ENCODE peak calls at places on chromosomes 2 and 18, in seven cellular contexts. W is GM13976, M is iPS-NIHi11, I is NCI-H226, D is RWPE1, N is HL-60, Z is NCI-H2171 treated with DMSO at 0.1 percent for 48 hours. U is an unnamed sample.

GRCh38 chr2:88638743-88639142 is 11.5 kb upstream of the EIF2AK3 start:
- DNase-seq in Z (no peak), W (no peak), I (peak), D (peak), M (no peak), N (no peak), U (no peak)

GRCh38 chr2:207311316-207312005 is 145.7 kb upstream of the KLF7 start:
- DNase-seq in Z (peak), M (no peak), N (peak), W (peak), I (peak), D (peak), U (no peak)

GRCh38 chr18:49757513-49758262 is 55.6 kb downstream of the ACAA2 start:
- DNase-seq in D (peak), I (no peak), W (peak), M (peak), N (no peak), Z (no peak), U (no peak)

GRCh38 chr2:120873958-120874357 is 138.3 kb downstream of the GLI2 start:
- DNase-seq in M (no peak), D (no peak), W (no peak), I (no peak), Z (no peak), N (no peak), U (no peak)

GRCh38 chr18:62814114-62814759 is 98.9 kb downstream of the PHLPP1 start:
- DNase-seq in W (no peak), M (no peak), Z (no peak), N (no peak), D (no peak), I (no peak), U (no peak)

GRCh38 chr2:108587621-108588020 is 53.4 kb downstream of the LIMS1 start:
- DNase-seq in D (peak), I (peak), N (no peak), M (no peak), W (no peak), Z (no peak), U (no peak)

GRCh38 chr2:151999058-151999457 is 99.8 kb downstream of the CACNB4 start:
- DNase-seq in I (no peak), N (peak), D (peak), W (peak), Z (peak), M (peak), U (no peak)

GRCh38 chr18:46660955-46661749 is 4.1 kb upstream of the LOXHD1 start:
- DNase-seq in M (peak), W (no peak), N (no peak), Z (peak), I (no peak), D (no peak), U (no peak)

GRCh38 chr2:8255448-8255800 is 426.4 kb upstream of the ID2 start:
- DNase-seq in I (no peak), W (no peak), N (no peak), D (no peak), M (peak), Z (no peak), U (no peak)

GRCh38 chr2:222038086-222038802 is 260.6 kb downstream of the PAX3 start:
- DNase-seq in I (peak), N (no peak), M (peak), W (no peak), Z (peak), D (peak), U (no peak)

GRCh38 chr2:28436525-28437051 is 43.9 kb downstream of the FOSL2 start:
- DNase-seq in N (no peak), I (no peak), D (peak), Z (no peak), M (no peak), W (no peak), U (no peak)

GRCh38 chr2:63093512-63093911 is 42.9 kb downstream of the OTX1 start:
- DNase-seq in D (no peak), M (peak), I (no peak), Z (no peak), W (no peak), N (no peak), U (no peak)

GRCh38 chr2:134039912-134040581 is 213.8 kb upstream of the MGAT5 start:
- DNase-seq in D (no peak), N (no peak), Z (no peak), I (no peak), W (no peak), M (no peak), U (no peak)

GRCh38 chr18:79595876-79596374 is 83.7 kb upstream of the CTDP1 start:
- DNase-seq in Z (no peak), D (no peak), N (no peak), W (no peak), I (no peak), M (no peak), U (no peak)

GRCh38 chr2:71521436-71521950 is 68.1 kb downstream of the DYSF start:
- DNase-seq in Z (no peak), N (no peak), M (no peak), I (no peak), D (no peak), W (no peak), U (no peak)

GRCh38 chr2:236980961-236981360 is 104.7 kb upstream of the COPS8 start:
- DNase-seq in N (no peak), W (no peak), D (no peak), M (no peak), Z (no peak), I (no peak), U (no peak)

GRCh38 chr2:42348113-42348805 is 12.8 kb downstream of the COX7A2L start:
- DNase-seq in Z (no peak), M (no peak), W (no peak), D (no peak), I (no peak), N (no peak), U (no peak)

GRCh38 chr2:112910219-112910618 is 746 bp upstream of the IL37 start:
- DNase-seq in W (no peak), Z (no peak), N (no peak), D (no peak), I (no peak), M (no peak), U (no peak)

GRCh38 chr2:240123821-240124650 is 12.1 kb downstream of the COPS9 start:
- DNase-seq in D (no peak), Z (no peak), I (no peak), M (no peak), N (no peak), W (no peak), U (no peak)

GRCh38 chr18:74234326-74235171 is 57.2 kb downstream of the CYB5A start:
- DNase-seq in N (no peak), D (peak), I (peak), Z (no peak), M (no peak), W (no peak), U (no peak)

GRCh38 chr2:157307021-157307420 is 18.6 kb downstream of the ERMN start:
- DNase-seq in M (peak), I (no peak), N (no peak), D (no peak), W (no peak), Z (no peak), U (no peak)

GRCh38 chr2:10120938-10121574 is 1.5 kb upstream of the RRM2 start:
- DNase-seq in I (peak), N (no peak), D (no peak), M (no peak), Z (peak), W (no peak), U (no peak)

GRCh38 chr2:101638156-101638809 is 59.2 kb upstream of the MAP4K4 start:
- DNase-seq in I (no peak), W (no peak), M (no peak), Z (no peak), N (no peak), D (no peak), U (no peak)

GRCh38 chr2:237432484-237433092 is 18.6 kb upstream of the COL6A3 start:
- DNase-seq in N (no peak), W (no peak), I (peak), M (no peak), D (peak), Z (no peak), U (no peak)

GRCh38 chr2:46818141-46818552 is 97.5 kb downstream of the MCFD2 start:
- DNase-seq in N (no peak), M (no peak), I (no peak), D (no peak), W (no peak), Z (no peak), U (no peak)

GRCh38 chr18:36460324-36460850 is 162.9 kb downstream of the FHOD3 start:
- DNase-seq in Z (no peak), W (no peak), M (no peak), N (no peak), I (no peak), D (no peak), U (no peak)

GRCh38 chr2:9703701-9704221 is 73.0 kb upstream of the YWHAQ start:
- DNase-seq in N (peak), D (peak), W (no peak), M (no peak), Z (no peak), I (peak), U (no peak)

GRCh38 chr2:197240713-197241050 is 69.9 kb downstream of the ANKRD44 start:
- DNase-seq in M (no peak), N (no peak), D (no peak), I (no peak), W (no peak), Z (no peak), U (no peak)

GRCh38 chr2:10045561-10046355 is 2.4 kb downstream of the KLF11 start:
- DNase-seq in N (no peak), D (no peak), W (no peak), I (no peak), Z (no peak), M (no peak), U (no peak)

GRCh38 chr18:61992923-61993322 is 100.1 kb upstream of the RNF152 start:
- DNase-seq in M (no peak), D (no peak), W (no peak), N (peak), I (peak), Z (no peak), U (no peak)

GRCh38 chr2:206756816-206757215 is 8.3 kb downstream of the MDH1B start:
- DNase-seq in M (no peak), I (no peak), W (no peak), N (no peak), D (no peak), Z (no peak), U (no peak)

GRCh38 chr18:12556946-12557806 is 100.7 kb downstream of the SPIRE1 start:
- DNase-seq in N (no peak), W (no peak), Z (no peak), M (no peak), I (no peak), D (no peak), U (no peak)

U was measured in GM12864.